ENCODE peak calls at places on chromosomes 11 and 22, in nine cellular contexts. X is stimulated activated effector memory CD8-positive, alpha-beta T cell treated with anti-CD3 and anti-CD28 coated beads, Interleukin-12 subunit alpha, Interleukin-12 subunit beta, amount 100 ng/mL, for 72 hours; A is MM.1S; D is neural crest cell; P is head of caudate nucleus; O is choroid plexus epithelial cell; L is aorta; E is effector CD4-positive, alpha-beta T cell; Z is C1 segment of cervical spinal cord. H is an unnamed sample.

GRCh38 chr11:12193515-12194336 is 83.3 kb downstream of the MICAL2 start:
- DNase-seq in E (no peak), X (no peak), A (no peak), P (no peak), Z (no peak), O (no peak), D (no peak), L (no peak), H (no peak)

GRCh38 chr11:108498046-108498815 is at the start of gene POGLUT3:
- DNase-seq in Z (no peak), P (peak), D (peak), X (peak), L (peak), E (peak), A (peak), O (peak), H (peak)

GRCh38 chr11:133127746-133128145 is 404.6 kb downstream of the OPCML start:
- DNase-seq in O (no peak), E (no peak), A (no peak), X (no peak), L (no peak), Z (no peak), P (no peak), D (no peak), H (no peak)

GRCh38 chr22:37633693-37634504 is 5.6 kb upstream of the SH3BP1 start:
- DNase-seq in D (peak), E (peak), L (peak), P (peak), X (peak), Z (peak), O (peak), A (no peak), H (peak)

GRCh38 chr22:37345863-37346514 is 63.7 kb downstream of the CYTH4 start:
- DNase-seq in P (no peak), D (no peak), O (peak), A (no peak), L (no peak), Z (no peak), X (no peak), E (no peak), H (peak)

GRCh38 chr22:21674611-21675010 is 8.8 kb downstream of the PPIL2 start:
- DNase-seq in Z (no peak), X (no peak), O (no peak), E (no peak), A (no peak), P (no peak), L (no peak), D (no peak), H (no peak)

GRCh38 chr11:32374261-32374711 is 61.1 kb downstream of the WT1 start:
- DNase-seq in L (no peak), E (no peak), Z (no peak), A (peak), X (peak), D (peak), P (no peak), O (peak), H (no peak)

GRCh38 chr11:124751391-124751740 is 689 bp downstream of the VSIG2 start:
- DNase-seq in X (no peak), O (no peak), A (no peak), P (no peak), E (no peak), L (no peak), Z (no peak), D (no peak), H (no peak)

GRCh38 chr22:40325315-40325714 is 21.0 kb upstream of the ADSL start:
- DNase-seq in P (no peak), D (no peak), A (no peak), E (peak), O (no peak), Z (no peak), X (peak), L (no peak), H (no peak)

GRCh38 chr11:130999992-131000770 is 83.9 kb upstream of the SNX19 start:
- DNase-seq in Z (no peak), D (no peak), P (no peak), A (no peak), O (peak), X (no peak), E (no peak), L (no peak), H (no peak)

H was measured in mucosa of gallbladder.